ENCODE peak calls at places on chromosome X, in ten cellular contexts. B is tibial artery; C is A673; V is testis; E is ovary; N is CD4-positive, alpha-beta T cell; K is CD4-positive, alpha-beta memory T cell; A is thyroid gland; Z is GM23248; F is CD8-positive, alpha-beta T cell. M is an unnamed sample.

GRCh38 chrX:68504237-68504636 is 5.4 kb downstream of the YIPF6 start:
- DNase-seq in B (no peak), C (no peak), V (no peak), E (no peak), N (peak; percentile 8), K (no peak), A (no peak), Z (peak; percentile 64), F (peak; percentile 44), M (peak; percentile 73)

GRCh38 chrX:11164433-11164832 is 53.3 kb downstream of the HCCS start:
- DNase-seq in B (no peak), C (no peak), V (no peak), E (no peak), N (no peak), K (no peak), A (no peak), Z (no peak), F (no peak), M (no peak)

GRCh38 chrX:40007746-40008705 is 89.7 kb downstream of the BCOR start:
- DNase-seq in B (no peak), C (no peak), V (no peak), E (no peak), N (no peak), K (no peak), A (no peak), Z (no peak), F (no peak), M (no peak)

GRCh38 chrX:142089193-142089592 is 115.9 kb downstream of the MAGEC2 start:
- DNase-seq in B (no peak), C (no peak), V (no peak), E (no peak), N (no peak), K (no peak), A (no peak), Z (peak; percentile 3), F (no peak), M (no peak)

GRCh38 chrX:65706041-65706828 is 38.8 kb downstream of the MSN start:
- DNase-seq in B (peak; percentile 26), C (peak; percentile 17), V (no peak), E (no peak), N (no peak), K (no peak), A (peak; percentile 55), Z (peak; percentile 83), F (peak; percentile 28), M (peak; percentile 46)

GRCh38 chrX:134431894-134432293 is 28.1 kb upstream of the HPRT1 start:
- DNase-seq in B (no peak), C (peak; percentile 17), V (no peak), E (no peak), N (no peak), K (no peak), A (no peak), Z (peak; percentile 71), F (no peak), M (peak; percentile 38)

GRCh38 chrX:119502727-119503483 is 34.7 kb downstream of the SLC25A5 start:
- DNase-seq in B (no peak), C (no peak), V (no peak), E (no peak), N (peak; percentile 7), K (peak; percentile 30), A (peak; percentile 92), Z (peak; percentile 82), F (no peak), M (peak; percentile 27)

GRCh38 chrX:1027133-1027532 is 185.3 kb downstream of the CRLF2 start:
- DNase-seq in B (no peak), C (no peak), V (no peak), E (no peak), N (no peak), K (no peak), A (no peak), Z (no peak), F (no peak), M (no peak)

GRCh38 chrX:8815460-8816065 is 14.4 kb upstream of the FAM9A start:
- DNase-seq in B (no peak), C (peak; percentile 64), V (peak; percentile 16), E (no peak), N (no peak), K (peak; percentile 40), A (no peak), Z (peak; percentile 34), F (no peak), M (peak; percentile 52)

GRCh38 chrX:133850414-133850813 is 135.0 kb downstream of the GPC3 start:
- DNase-seq in B (no peak), C (no peak), V (no peak), E (no peak), N (no peak), K (no peak), A (no peak), Z (no peak), F (no peak), M (no peak)

GRCh38 chrX:115400960-115401359 is 111.4 kb downstream of the LUZP4 start:
- DNase-seq in B (no peak), C (peak; percentile 80), V (no peak), E (no peak), N (no peak), K (no peak), A (no peak), Z (no peak), F (no peak), M (peak; percentile 32)

GRCh38 chrX:53265771-53266170 is 15.6 kb downstream of the IQSEC2 start:
- DNase-seq in B (no peak), C (no peak), V (no peak), E (no peak), N (no peak), K (no peak), A (no peak), Z (peak; percentile 75), F (no peak), M (no peak)

GRCh38 chrX:97563531-97564133 is 679.9 kb downstream of the RPA4 start:
- DNase-seq in B (peak; percentile 20), C (peak; percentile 28), V (peak; percentile 21), E (peak; percentile 43), N (peak; percentile 1), K (peak; percentile 58), A (peak; percentile 58), Z (peak; percentile 78), F (peak; percentile 30), M (peak; percentile 23)
- H3K27ac ChIP-seq in B (peak overlapping the region; percentile 37), C (no peak overlapping the region), V (no peak overlapping the region), E (peak overlapping the region; percentile 43), N (peak overlapping the region; percentile 41), K (peak overlapping the region; percentile 30), A (no peak overlapping the region), Z (peak overlapping the region; percentile 53), F (peak overlapping the region; percentile 24), M (no peak overlapping the region)

GRCh38 chrX:13401724-13402123 is 81.9 kb upstream of the ATXN3L start:
- DNase-seq in B (no peak), C (no peak), V (no peak), E (no peak), N (no peak), K (no peak), A (no peak), Z (no peak), F (no peak), M (no peak)

GRCh38 chrX:13398839-13399238 is 79.0 kb upstream of the ATXN3L start:
- DNase-seq in B (no peak), C (no peak), V (no peak), E (no peak), N (no peak), K (no peak), A (no peak), Z (no peak), F (no peak), M (no peak)

GRCh38 chrX:13396887-13397286 is 77.0 kb upstream of the ATXN3L start:
- DNase-seq in B (no peak), C (no peak), V (no peak), E (no peak), N (no peak), K (no peak), A (no peak), Z (peak; percentile 57), F (no peak), M (no peak)

GRCh38 chrX:13398073-13398823 is 78.4 kb upstream of the ATXN3L start:
- DNase-seq in B (peak; percentile 54), C (peak; percentile 14), V (no peak), E (no peak), N (no peak), K (no peak), A (no peak), Z (peak; percentile 94), F (peak; percentile 10), M (peak; percentile 98)
- H3K27ac ChIP-seq in B (peak overlapping the region; percentile 35), C (no peak overlapping the region), V (no peak overlapping the region), E (no peak overlapping the region), N (no peak overlapping the region), K (no peak overlapping the region), A (peak overlapping the region; percentile 10), Z (peak overlapping the region; percentile 96), F (no peak overlapping the region), M (peak overlapping the region; percentile 91)

GRCh38 chrX:3779546-3779945 is 66.1 kb upstream of the PRKX start:
- DNase-seq in B (no peak), C (no peak), V (no peak), E (no peak), N (no peak), K (no peak), A (no peak), Z (no peak), F (no peak), M (no peak)
- H3K27ac ChIP-seq in B (no peak overlapping the region), C (no peak overlapping the region), V (no peak overlapping the region), E (no peak overlapping the region), N (no peak overlapping the region), K (no peak overlapping the region), A (no peak overlapping the region), Z (no peak overlapping the region), F (no peak overlapping the region), M (no peak overlapping the region)

DNA sequence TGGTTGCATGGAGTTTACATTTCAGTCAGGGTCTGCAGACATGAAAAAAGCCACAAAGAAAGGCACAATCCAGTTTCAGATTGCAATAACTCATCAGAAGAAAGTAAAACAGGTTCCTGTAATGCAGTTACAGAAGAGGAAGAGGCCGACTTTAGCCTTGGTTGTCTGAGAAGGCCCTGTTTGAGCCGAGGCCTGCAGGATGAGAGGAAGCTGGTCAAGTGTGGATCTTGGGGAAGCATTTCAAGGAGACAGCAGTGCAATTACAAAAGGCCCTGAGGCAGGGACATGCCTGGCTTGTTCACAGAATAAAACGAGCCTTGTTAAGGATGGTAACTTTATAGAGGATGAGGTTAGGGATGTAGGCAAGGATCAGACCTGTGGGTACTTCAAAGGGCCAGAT is 62.4 kb downstream of the AFF2 start:
- DNase-seq in B (no peak), C (no peak), V (no peak), E (no peak), N (no peak), K (no peak), A (no peak), Z (no peak), F (no peak), M (no peak)
- H3K27ac ChIP-seq in B (no peak overlapping the region), C (no peak overlapping the region), V (no peak overlapping the region), E (no peak overlapping the region), N (no peak overlapping the region), K (no peak overlapping the region), A (no peak overlapping the region), Z (no peak overlapping the region), F (no peak overlapping the region), M (no peak overlapping the region)

DNA sequence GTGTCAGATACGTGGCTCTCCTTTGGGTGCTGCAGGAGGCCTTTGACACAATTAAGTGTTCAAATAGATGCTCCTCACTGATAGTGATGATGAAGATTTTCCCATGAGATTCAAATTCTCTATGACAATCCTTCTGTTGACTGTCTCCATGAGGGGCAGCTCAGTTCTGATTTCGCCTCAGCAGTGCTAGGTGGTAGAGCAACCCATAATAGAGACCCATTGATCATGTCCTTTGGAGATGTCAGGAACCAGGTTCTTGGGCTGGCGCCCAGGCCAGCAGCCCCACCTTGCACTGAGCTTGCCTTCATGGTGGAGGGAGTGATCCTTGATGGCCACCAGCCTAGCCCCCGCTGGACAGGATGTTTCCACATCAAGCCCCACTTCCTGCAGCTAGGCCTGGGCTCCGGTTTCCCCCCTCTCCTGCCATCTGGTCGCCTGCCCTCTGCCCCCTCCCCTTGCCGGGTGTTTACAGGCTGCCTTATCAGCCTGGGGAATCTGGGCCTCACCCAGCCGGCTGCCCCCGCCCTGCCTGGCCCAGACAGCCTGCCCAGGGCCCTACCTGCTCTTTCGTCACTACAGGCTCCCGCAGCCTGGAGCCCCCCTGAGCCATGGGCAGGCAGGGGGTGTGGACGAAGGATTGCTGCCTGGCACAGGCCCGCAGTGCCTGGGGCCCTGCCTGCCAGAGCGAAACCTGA is 12.6 kb downstream of the ELF4 start:
- DNase-seq in B (no peak), C (no peak), V (no peak), E (no peak), N (peak; percentile 31), K (peak; percentile 47), A (peak; percentile 41), Z (no peak), F (peak; percentile 47), M (no peak)
- H3K27ac ChIP-seq in B (no peak overlapping the region), C (no peak overlapping the region), V (no peak overlapping the region), E (no peak overlapping the region), N (peak overlapping the region; percentile 56), K (peak overlapping the region; percentile 40), A (peak overlapping the region; percentile 43), Z (no peak overlapping the region), F (peak overlapping the region; percentile 14), M (no peak overlapping the region)

M was measured in brain microvascular endothelial cell.